ENCODE peak calls at places on chromosomes 2 and 18, in four cellular contexts. T is IMR-90, L is right lobe of liver, B is ovary. J is an unnamed sample.

GRCh38 chr18:13493071-13493470 is 233.3 kb downstream of the FAM210A start:
- DNase-seq in B (no peak), T (no peak), L (no peak), J (no peak)

GRCh38 chr2:42064417-42064942 is 16.7 kb downstream of the PKDCC start:
- DNase-seq in L (no peak), T (peak; percentile 96), B (no peak), J (peak; percentile 54)

GRCh38 chr2:143694335-143694734 is 565.1 kb downstream of the ARHGAP15 start:
- DNase-seq in L (no peak), B (no peak), T (no peak), J (no peak)

GRCh38 chr2:129716781-129717559 is 262.5 kb upstream of the RAB6C start:
- DNase-seq in L (no peak), T (no peak), B (no peak), J (no peak)

GRCh38 chr2:54106631-54107454 is 8.6 kb upstream of the ACYP2 start:
- DNase-seq in B (no peak), T (peak; percentile 66), L (no peak), J (peak; percentile 36)

GRCh38 chr2:241507430-241508239 is 749 bp downstream of the STK25 start:
- DNase-seq in B (peak; percentile 44), L (no peak), T (peak; percentile 33), J (peak; percentile 39)

GRCh38 chr2:233990261-233990798 is 60.2 kb upstream of the SPP2 start:
- DNase-seq in L (no peak), B (no peak), T (no peak), J (peak; percentile 59)

GRCh38 chr2:237790353-237790752 is 8.2 kb upstream of the RBM44 start:
- DNase-seq in B (no peak), L (no peak), T (peak; percentile 74), J (no peak)

GRCh38 chr2:9737053-9737875 is 106.0 kb upstream of the TAF1B start:
- DNase-seq in B (no peak), T (peak; percentile 50), L (no peak), J (no peak)

GRCh38 chr2:38666578-38666926 is 638 bp downstream of the GALM start:
- DNase-seq in B (no peak), T (peak; percentile 32), L (no peak), J (peak; percentile 78)

GRCh38 chr2:233353769-233354499 is at the start of gene DGKD:
- DNase-seq in T (no peak), B (peak; percentile 50), L (peak; percentile 72), J (peak; percentile 73)

GRCh38 chr2:169900686-169901085 is 73.4 kb downstream of the UBR3 start:
- DNase-seq in B (no peak), L (no peak), T (peak; percentile 28), J (no peak)

GRCh38 chr2:241053576-241054251 is 48.4 kb downstream of the MTERF4 start:
- DNase-seq in B (no peak), L (no peak), T (no peak), J (no peak)

GRCh38 chr2:38580237-38580636 is 22.5 kb downstream of the HNRNPLL start:
- DNase-seq in B (no peak), L (no peak), T (no peak), J (no peak)

GRCh38 chr2:35830833-35831232 is 524.7 kb upstream of the CRIM1 start:
- DNase-seq in L (no peak), B (no peak), T (no peak), J (no peak)

GRCh38 chr2:15510552-15510951 is 50.6 kb downstream of the NBAS start:
- DNase-seq in L (no peak), B (no peak), T (no peak), J (no peak)

GRCh38 chr2:102063948-102064678 is 72.4 kb downstream of the IL1R2 start:
- DNase-seq in T (peak; percentile 99), L (peak; percentile 81), B (peak; percentile 88), J (peak; percentile 81)

GRCh38 chr18:12060182-12060870 is 33.3 kb upstream of the ANKRD62 start:
- DNase-seq in B (no peak), T (no peak), L (no peak), J (no peak)

GRCh38 chr18:12056034-12056883 is 37.4 kb upstream of the ANKRD62 start:
- DNase-seq in B (no peak), L (no peak), T (no peak), J (no peak)

GRCh38 chr18:12056884-12057402 is 36.7 kb upstream of the ANKRD62 start:
- DNase-seq in T (no peak), B (no peak), L (no peak), J (no peak)

GRCh38 chr18:12059334-12060181 is 34.1 kb upstream of the ANKRD62 start:
- DNase-seq in T (no peak), L (no peak), B (no peak), J (no peak)

DNA sequence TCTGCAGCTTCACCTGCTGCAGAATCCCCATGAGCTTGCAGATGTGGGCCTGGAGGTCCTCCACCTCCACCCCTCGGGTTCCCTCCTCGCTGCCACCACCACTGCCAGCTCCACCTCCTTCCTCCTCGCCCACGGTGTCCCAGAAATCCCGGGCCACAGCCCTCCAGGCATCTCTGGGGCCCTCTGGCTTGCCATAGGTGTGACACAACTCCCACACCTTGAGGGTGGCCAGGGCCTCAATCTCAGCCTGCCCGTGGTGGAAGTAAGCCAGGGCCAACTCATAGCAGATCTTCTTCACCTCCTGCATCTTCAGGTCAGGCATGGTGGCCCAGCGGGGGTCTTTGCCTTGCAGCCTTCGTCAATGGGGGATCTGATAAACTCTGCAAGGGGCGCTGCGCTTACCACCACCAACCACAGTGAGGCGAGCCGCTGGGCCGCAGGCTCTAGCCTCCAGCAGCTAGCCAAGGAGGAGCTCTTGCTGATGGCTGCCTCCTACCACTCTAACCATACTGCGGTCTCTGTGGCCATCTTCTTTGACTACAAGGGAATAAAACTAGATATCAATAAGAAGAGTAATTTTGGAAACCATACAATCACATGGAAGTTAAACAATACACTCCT is 36.1 kb upstream of the ANKRD62 start:
- DNase-seq in B (no peak), T (no peak), L (no peak), J (no peak)
- TF ChIP-seq CTCF in B (no peak), T (no peak), L (no peak), J (no peak)

DNA sequence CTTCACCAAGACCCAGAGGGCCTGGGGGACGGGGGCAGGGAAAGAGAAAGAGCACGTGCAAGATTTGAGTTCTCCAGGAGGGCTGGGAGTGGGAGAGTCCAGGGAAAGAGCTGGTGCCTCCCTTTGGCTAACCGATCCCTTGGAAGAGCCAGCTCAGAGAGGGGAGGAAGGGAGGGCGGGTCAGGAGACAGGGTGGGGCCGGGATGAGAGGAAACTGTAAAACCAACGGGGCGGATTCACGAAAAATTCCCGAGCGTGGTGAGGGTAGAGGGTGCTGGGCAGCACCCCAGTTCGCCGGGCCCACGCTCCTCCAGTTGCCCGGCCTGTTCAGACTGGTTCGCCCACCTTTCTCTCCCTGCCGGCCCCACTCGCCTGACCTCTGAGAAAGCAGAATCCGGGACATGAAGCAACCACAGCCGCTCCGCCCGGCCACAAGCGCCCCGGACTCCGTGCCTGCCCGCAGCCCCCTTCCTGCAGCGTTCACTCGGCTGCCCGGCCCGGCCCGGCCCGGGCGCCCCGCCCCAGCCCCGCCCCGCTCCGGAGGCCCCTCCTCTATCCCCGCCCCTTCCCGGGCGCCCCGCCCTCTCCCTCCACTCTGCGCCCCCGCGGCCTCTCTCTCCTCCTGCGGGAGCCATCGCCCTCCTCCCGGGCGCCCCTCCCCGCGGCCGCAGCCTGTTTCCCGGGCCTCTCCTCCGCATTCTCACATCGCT is 230.9 kb upstream of the SMAD2 start:
- DNase-seq in L (peak; percentile 92), B (peak; percentile 93), T (peak; percentile 5), J (peak; percentile 91)
- TF ChIP-seq POLR2A in L (peak; percentile 85), B (peak; percentile 53), T (no peak), J (peak; percentile 87)

DNA sequence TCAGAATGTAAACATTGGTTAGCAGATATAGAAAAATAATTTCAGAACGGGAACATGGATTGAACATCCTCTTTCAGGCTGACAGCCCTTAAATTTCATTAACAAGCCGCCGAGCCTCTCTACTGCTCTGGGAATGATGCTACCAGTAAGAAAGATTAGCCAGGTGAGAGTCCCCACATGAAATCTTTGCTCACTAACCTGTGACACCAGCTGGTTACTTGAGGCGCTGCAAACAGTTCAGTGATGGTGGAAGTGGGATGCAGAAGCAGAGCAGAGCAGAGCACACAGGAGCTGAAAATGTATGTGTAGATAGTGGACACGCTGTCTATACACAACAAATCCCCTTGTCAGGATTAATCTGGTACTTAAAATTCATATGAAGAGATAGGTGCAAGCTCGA is 721.1 kb downstream of the DPP10 start:
- DNase-seq in T (no peak), L (no peak), B (no peak), J (no peak)
- TF ChIP-seq CTCF in T (no peak), L (no peak), B (no peak), J (no peak)

DNA sequence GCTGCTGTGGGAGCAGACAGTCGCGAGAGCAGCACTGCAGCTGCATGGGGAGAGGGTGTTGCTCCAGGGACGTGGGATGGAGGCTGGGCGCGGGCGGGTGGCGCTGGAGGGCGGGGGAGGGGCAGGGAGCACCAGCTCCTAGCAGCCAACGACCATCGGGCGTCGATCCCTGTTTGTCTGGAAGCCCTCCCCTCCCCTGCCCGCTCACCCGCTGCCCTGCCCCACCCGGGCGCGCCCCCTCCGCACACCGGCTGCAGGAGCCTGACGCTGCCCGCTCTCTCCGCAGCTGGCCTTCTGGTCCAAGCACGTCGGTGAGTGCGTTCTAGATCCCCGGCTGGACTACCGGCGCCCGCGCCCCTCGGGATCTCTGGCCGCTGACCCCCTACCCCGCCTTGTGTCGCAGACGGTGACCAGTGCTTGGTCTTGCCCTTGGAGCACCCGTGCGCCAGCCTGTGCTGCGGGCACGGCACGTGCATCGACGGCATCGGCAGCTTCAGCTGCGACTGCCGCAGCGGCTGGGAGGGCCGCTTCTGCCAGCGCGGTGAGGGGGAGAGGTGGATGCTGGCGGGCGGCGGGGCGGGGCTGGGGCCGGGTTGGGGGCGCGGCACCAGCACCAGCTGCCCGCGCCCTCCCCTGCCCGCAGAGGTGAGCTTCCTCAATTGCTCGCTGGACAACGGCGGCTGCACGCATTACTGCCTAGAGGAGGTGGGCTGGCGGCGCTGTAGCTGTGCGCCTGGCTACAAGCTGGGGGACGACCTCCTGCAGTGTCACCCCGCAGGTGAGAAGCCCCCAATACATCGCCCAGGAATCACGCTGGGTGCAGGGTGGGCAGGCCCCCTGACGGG is 4.6 kb downstream of the PROC start:
- DNase-seq in L (no peak), B (no peak), T (no peak), J (peak; percentile 45)
- TF ChIP-seq POLR2A in L (no peak), B (no peak), T (no peak), J (peak; percentile 17)

DNA sequence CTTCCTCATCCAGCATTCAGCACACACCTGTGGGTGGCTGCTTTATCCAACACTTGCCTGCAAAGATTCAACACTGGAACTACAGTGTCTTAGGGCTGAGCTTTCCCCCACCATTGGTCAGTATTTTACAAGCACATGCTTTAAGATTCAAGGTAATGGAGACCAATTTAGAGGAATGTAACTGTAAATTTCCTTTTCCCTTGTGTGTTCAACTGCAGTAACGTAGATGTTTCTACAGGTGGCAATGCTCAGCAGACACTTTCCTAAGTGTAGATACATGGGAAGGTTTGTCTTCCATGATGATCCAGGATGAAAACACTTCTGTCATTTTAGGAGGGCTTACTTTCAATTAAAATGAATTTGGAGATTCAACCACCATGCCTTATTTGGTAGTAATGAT is 143.6 kb upstream of the PXDN start:
- DNase-seq in T (peak; percentile 3), L (no peak), B (no peak), J (no peak)
- TF ChIP-seq CTCF in T (peak; percentile 28), L (peak; percentile 32), B (no peak), J (peak; percentile 15)